ENCODE peak calls at places on chromosomes 2 and 18, in nine cellular contexts. C, K, E, A, H, F, O, W and I are unnamed samples.

GRCh38 chr2:228688007-228688645 is 506.6 kb upstream of the SPHKAP start:
- DNase-seq in E (no peak), F (no peak), C (no peak), A (peak), H (no peak), K (no peak), O (peak), W (no peak), I (no peak)

GRCh38 chr18:657311-657997 is at the start of gene TYMS:
- DNase-seq in O (no peak), F (peak), K (peak), A (peak), C (peak), W (peak), E (no peak), H (peak), I (peak)

GRCh38 chr18:54130631-54131030 is 93.8 kb downstream of the MBD2 start:
- DNase-seq in E (no peak), F (no peak), W (no peak), C (no peak), O (no peak), H (no peak), A (no peak), K (no peak), I (no peak)

GRCh38 chr2:121363632-121364420 is 78.8 kb upstream of the TFCP2L1 start:
- DNase-seq in A (peak), F (peak), W (peak), O (no peak), H (no peak), K (no peak), C (no peak), E (no peak), I (no peak)

GRCh38 chr2:7427293-7428060 is 510.3 kb downstream of the RNF144A start:
- DNase-seq in O (peak), C (no peak), H (peak), W (peak), F (no peak), K (no peak), A (peak), E (no peak), I (peak)

GRCh38 chr2:229206548-229206947 is 64.5 kb downstream of the PID1 start:
- DNase-seq in C (no peak), F (no peak), H (no peak), A (no peak), O (no peak), W (no peak), K (no peak), E (no peak), I (no peak)

GRCh38 chr2:30217644-30218361 is 13.5 kb upstream of the LBH start:
- DNase-seq in E (no peak), W (no peak), K (peak), O (no peak), F (peak), C (no peak), A (peak), H (peak), I (peak)

GRCh38 chr2:132255714-132256113 is 94.0 kb upstream of the ANKRD30BL start:
- DNase-seq in E (no peak), C (no peak), W (no peak), O (no peak), H (no peak), F (no peak), K (no peak), A (no peak), I (no peak)

GRCh38 chr2:191298306-191298705 is 53.1 kb downstream of the MYO1B start:
- DNase-seq in H (no peak), K (no peak), A (no peak), W (peak), C (no peak), O (no peak), F (no peak), E (peak), I (no peak)

GRCh38 chr2:150596071-150596470 is 108.6 kb upstream of the RND3 start:
- DNase-seq in W (peak), O (no peak), E (peak), A (no peak), F (no peak), C (no peak), K (no peak), H (no peak), I (no peak)

GRCh38 chr2:150598383-150598782 is 110.9 kb upstream of the RND3 start:
- DNase-seq in A (no peak), K (peak), C (no peak), E (no peak), H (no peak), W (no peak), O (no peak), F (no peak), I (no peak)

GRCh38 chr2:150594299-150594698 is 106.8 kb upstream of the RND3 start:
- DNase-seq in C (no peak), A (no peak), E (no peak), K (no peak), H (no peak), O (no peak), W (no peak), F (no peak), I (no peak)

GRCh38 chr2:150601280-150602038 is 114.0 kb upstream of the RND3 start:
- DNase-seq in W (peak), A (no peak), H (no peak), F (no peak), K (no peak), O (no peak), C (no peak), E (no peak), I (no peak)

GRCh38 chr2:150599889-150600288 is 112.4 kb upstream of the RND3 start:
- DNase-seq in W (no peak), K (no peak), H (no peak), E (no peak), O (no peak), C (no peak), F (no peak), A (no peak), I (no peak)
- TF ChIP-seq CTCF in W (no peak), K (no peak), H (peak), E (no peak), O (no peak), C (no peak), F (no peak), A (peak), I (peak)

DNA sequence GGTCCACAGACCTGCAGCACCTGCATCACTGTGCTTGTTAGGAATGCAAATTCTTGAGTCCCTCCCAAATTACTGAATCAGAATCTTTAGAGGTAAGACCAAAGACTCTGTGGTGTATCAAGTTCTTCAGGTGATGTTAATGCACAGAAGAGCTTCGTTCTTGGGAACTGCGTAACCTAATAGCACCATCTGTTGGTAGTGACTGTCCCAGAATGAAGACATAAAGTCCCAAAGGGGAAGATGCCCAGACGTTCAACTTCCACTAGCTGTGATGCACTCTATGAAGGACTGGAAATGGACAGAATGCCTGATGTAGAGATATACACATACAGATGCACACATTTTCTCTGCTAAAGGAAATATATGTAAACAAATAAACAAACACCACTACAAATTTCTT is 576.0 kb downstream of the LRP1B start:
- DNase-seq in F (no peak), E (no peak), H (peak), C (no peak), W (peak), A (peak), O (peak), K (no peak), I (peak)
- TF ChIP-seq CTCF in F (no peak), E (peak), H (peak), C (no peak), W (no peak), A (peak), O (peak), K (no peak), I (no peak)

DNA sequence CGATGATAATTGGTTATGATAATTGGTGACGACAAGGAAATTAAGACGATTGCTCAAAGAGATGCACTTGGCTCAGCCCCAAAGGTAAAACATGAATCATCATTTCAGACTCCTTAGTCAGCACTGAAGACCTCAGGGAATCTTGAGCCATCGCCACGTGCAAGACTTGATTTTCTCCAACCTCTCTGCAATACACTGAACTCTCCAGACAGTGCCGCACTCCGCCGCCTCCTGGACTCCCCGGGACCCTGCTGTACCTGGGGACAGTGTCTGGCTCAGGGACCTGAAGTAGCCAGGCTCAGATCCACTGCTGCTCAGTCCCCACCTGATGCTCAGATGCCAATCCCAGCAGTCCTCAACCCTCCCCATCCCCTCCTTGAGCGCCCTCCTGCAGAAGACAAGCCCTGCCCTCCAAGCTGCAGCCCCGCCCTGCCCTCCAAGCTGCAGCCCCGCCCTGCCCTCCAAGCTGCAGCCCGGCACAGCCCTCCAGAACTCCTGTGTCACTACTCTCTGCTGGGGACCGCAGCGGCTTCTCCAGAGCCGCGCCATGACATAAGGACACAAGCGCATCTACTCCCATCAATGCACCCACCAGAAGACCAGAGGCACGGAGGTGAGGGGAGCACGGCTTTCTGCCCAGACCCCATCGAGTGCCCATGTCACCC is 1.1 kb downstream of the TMEM18 start:
- DNase-seq in H (no peak), C (peak), F (peak), O (peak), A (peak), E (peak), W (peak), K (no peak), I (peak)
- TF ChIP-seq CTCF in H (no peak), C (peak), F (no peak), O (peak), A (peak), E (peak), W (no peak), K (no peak), I (no peak)

GRCh38 chr2:52342458-52342857 is 1310.5 kb upstream of the NRXN1 start:
- DNase-seq in C (no peak), H (no peak), K (no peak), O (peak), F (no peak), E (no peak), W (no peak), A (no peak), I (no peak)

GRCh38 chr2:52341732-52342131 is 1309.8 kb upstream of the NRXN1 start:
- DNase-seq in F (no peak), H (no peak), W (no peak), A (no peak), K (no peak), E (no peak), O (no peak), C (no peak), I (no peak)

GRCh38 chr2:52336951-52337350 is 1305.0 kb upstream of the NRXN1 start:
- DNase-seq in F (no peak), O (no peak), A (peak), E (no peak), K (no peak), H (no peak), W (no peak), C (no peak), I (no peak)

GRCh38 chr2:52343010-52343409 is 1311.1 kb upstream of the NRXN1 start:
- DNase-seq in K (no peak), O (no peak), F (no peak), W (no peak), C (no peak), A (no peak), E (no peak), H (no peak), I (no peak)

GRCh38 chr2:52340185-52340584 is 1308.3 kb upstream of the NRXN1 start:
- DNase-seq in A (no peak), O (no peak), E (no peak), K (no peak), F (no peak), W (peak), H (no peak), C (no peak), I (no peak)
- TF ChIP-seq CTCF in A (no peak), O (no peak), E (no peak), K (no peak), F (no peak), W (no peak), H (no peak), C (no peak), I (no peak)

DNA sequence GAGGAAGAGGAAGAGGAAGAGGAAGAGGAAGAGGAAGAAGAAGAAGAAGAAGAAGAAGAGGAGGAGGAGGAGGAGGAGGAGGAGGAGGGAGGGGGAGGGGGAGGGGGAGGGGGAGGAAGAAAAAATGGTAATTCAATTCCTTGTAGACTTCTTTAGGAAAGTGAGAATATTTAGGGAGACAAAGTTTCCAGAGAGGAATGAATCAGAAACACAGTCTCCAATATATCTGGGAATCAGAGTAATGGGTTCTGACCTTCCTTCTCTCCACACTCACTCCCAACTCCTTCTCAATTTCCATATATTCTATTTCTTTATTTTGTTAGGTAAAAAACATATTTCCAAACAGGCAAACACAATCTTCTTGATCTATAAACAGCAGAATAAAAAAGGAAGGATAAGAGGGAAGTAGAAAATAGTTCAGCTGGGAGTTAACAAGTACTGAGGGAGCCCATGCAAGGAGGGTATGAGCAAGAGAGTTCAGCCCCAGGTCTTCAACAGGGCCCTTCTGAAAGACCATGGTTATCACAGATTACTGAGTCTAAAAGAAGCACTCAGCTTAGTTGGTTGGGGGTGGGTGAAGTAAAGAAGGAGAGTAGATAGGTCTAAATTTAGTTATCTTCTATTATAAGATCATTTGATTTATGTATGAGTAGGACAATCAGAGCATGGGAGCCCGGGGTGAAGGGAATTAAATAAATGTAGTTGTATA is 480.8 kb downstream of the NRXN1 start:
- DNase-seq in K (no peak), H (no peak), O (no peak), F (no peak), C (no peak), A (no peak), E (no peak), W (no peak), I (no peak)
- TF ChIP-seq CTCF in K (no peak), H (no peak), O (no peak), F (no peak), C (no peak), A (no peak), E (no peak), W (no peak), I (no peak)

GRCh38 chr2:71003396-71003795 is 8.7 kb upstream of the TEX261 start:
- DNase-seq in H (no peak), O (no peak), W (no peak), F (no peak), C (no peak), E (no peak), K (no peak), A (no peak), I (no peak)
- TF ChIP-seq CTCF in H (no peak), O (no peak), W (no peak), F (no peak), C (no peak), E (no peak), K (no peak), A (no peak), I (no peak)

GRCh38 chr2:199861116-199861774 is 10.3 kb upstream of the FTCDNL1 start:
- DNase-seq in C (no peak), F (no peak), W (peak), K (no peak), E (no peak), A (peak), H (peak), O (no peak), I (no peak)
- TF ChIP-seq CTCF in C (peak), F (peak), W (peak), K (peak), E (peak), A (peak), H (peak), O (peak), I (peak)

GRCh38 chr2:47438084-47438483 is 35.1 kb downstream of the MSH2 start:
- DNase-seq in K (no peak), W (no peak), H (no peak), F (no peak), O (no peak), A (no peak), E (no peak), C (no peak), I (no peak)

GRCh38 chr2:47437287-47437686 is 34.3 kb downstream of the MSH2 start:
- DNase-seq in C (no peak), O (no peak), F (no peak), A (peak), E (no peak), K (no peak), W (peak), H (no peak), I (no peak)
- TF ChIP-seq CTCF in C (peak), O (peak), F (peak), A (peak), E (peak), K (peak), W (peak), H (peak), I (peak)

GRCh38 chr18:69330345-69330744 is 70.3 kb upstream of the DOK6 start:
- DNase-seq in C (no peak), W (no peak), A (no peak), H (no peak), O (no peak), E (no peak), K (no peak), F (no peak), I (no peak)
- TF ChIP-seq CTCF in C (no peak), W (no peak), A (no peak), H (no peak), O (no peak), E (no peak), K (no peak), F (no peak), I (no peak)